ENCODE peak calls at places on chromosome 12, in nine cellular contexts. E is fibroblast of villous mesenchyme; H is psoas muscle; D is esophagus muscularis mucosa; M is CD8-positive, alpha-beta T cell; X is astrocyte of the spinal cord; L is foreskin fibroblast; O is heart right ventricle; Z is cardiac fibroblast. F is an unnamed sample.

GRCh38 chr12:126545411-126545810 is 1480.2 kb downstream of the AACS start:
- DNase-seq in E (no peak), H (no peak), D (no peak), M (no peak), X (peak), L (no peak), O (no peak), Z (no peak), F (no peak)

GRCh38 chr12:40970320-40970907 is 217.7 kb upstream of the PDZRN4 start:
- DNase-seq in E (no peak), H (no peak), D (no peak), M (no peak), X (no peak), L (no peak), O (no peak), Z (no peak), F (no peak)

GRCh38 chr12:132614861-132615578 is 3.6 kb upstream of the P2RX2 start:
- DNase-seq in E (peak), H (peak), D (peak), M (peak), X (peak), L (peak), O (peak), Z (peak), F (peak)

GRCh38 chr12:122835693-122836026 is 403 bp downstream of the HIP1R start:
- DNase-seq in E (peak), H (no peak), D (no peak), M (no peak), X (no peak), L (peak), O (no peak), Z (no peak), F (no peak)

GRCh38 chr12:123085046-123085445 is 65.8 kb downstream of the PITPNM2 start:
- DNase-seq in E (no peak), H (no peak), D (no peak), M (no peak), X (no peak), L (no peak), O (no peak), Z (no peak), F (no peak)

GRCh38 chr12:13428538-13429265 is 232.2 kb downstream of the EMP1 start:
- DNase-seq in E (peak), H (no peak), D (no peak), M (no peak), X (peak), L (no peak), O (no peak), Z (no peak), F (no peak)

GRCh38 chr12:93125126-93125525 is 196.0 kb upstream of the EEA1 start:
- DNase-seq in E (no peak), H (no peak), D (no peak), M (no peak), X (no peak), L (no peak), O (no peak), Z (peak), F (no peak)

GRCh38 chr12:8562310-8562709 is 21.6 kb upstream of the CLEC4E start:
- DNase-seq in E (no peak), H (no peak), D (no peak), M (no peak), X (no peak), L (no peak), O (no peak), Z (no peak), F (no peak)

GRCh38 chr12:99170026-99170425 is 477.5 kb upstream of the GARIN6 start:
- DNase-seq in E (no peak), H (no peak), D (no peak), M (no peak), X (no peak), L (no peak), O (no peak), Z (no peak), F (no peak)

GRCh38 chr12:117845271-117845904 is 123.4 kb downstream of the KSR2 start:
- DNase-seq in E (no peak), H (no peak), D (no peak), M (no peak), X (no peak), L (no peak), O (no peak), Z (no peak), F (no peak)

GRCh38 chr12:98645572-98646067 is 530 bp downstream of the APAF1 start:
- DNase-seq in E (peak), H (no peak), D (no peak), M (no peak), X (peak), L (peak), O (peak), Z (peak), F (no peak)

GRCh38 chr12:42916143-42916542 is 326.6 kb upstream of the PRICKLE1 start:
- DNase-seq in E (no peak), H (no peak), D (no peak), M (no peak), X (no peak), L (no peak), O (no peak), Z (no peak), F (no peak)

GRCh38 chr12:14948672-14949071 is 10.3 kb upstream of the ERP27 start:
- DNase-seq in E (peak), H (no peak), D (no peak), M (no peak), X (peak), L (peak), O (peak), Z (peak), F (peak)

GRCh38 chr12:39606712-39607423 is 12.7 kb downstream of the ABCD2 start:
- DNase-seq in E (no peak), H (no peak), D (no peak), M (no peak), X (no peak), L (no peak), O (no peak), Z (no peak), F (no peak)

GRCh38 chr12:111812881-111813741 is 28.9 kb upstream of the MAPKAPK5 start:
- DNase-seq in E (peak), H (peak), D (peak), M (peak), X (peak), L (peak), O (peak), Z (peak), F (peak)

GRCh38 chr12:44812062-44812461 is 64.1 kb downstream of the NELL2 start:
- DNase-seq in E (no peak), H (no peak), D (no peak), M (no peak), X (no peak), L (peak), O (no peak), Z (no peak), F (no peak)

GRCh38 chr12:95608252-95609033 is 57.2 kb upstream of the USP44 start:
- DNase-seq in E (peak), H (peak), D (peak), M (no peak), X (peak), L (peak), O (peak), Z (peak), F (no peak)

GRCh38 chr12:123952037-123952436 is 20.6 kb downstream of the CCDC92 start:
- DNase-seq in E (no peak), H (no peak), D (no peak), M (no peak), X (no peak), L (no peak), O (no peak), Z (peak), F (no peak)

GRCh38 chr12:80313184-80313583 is 130.9 kb upstream of the PTPRQ start:
- DNase-seq in E (no peak), H (no peak), D (no peak), M (no peak), X (no peak), L (peak), O (no peak), Z (peak), F (no peak)

GRCh38 chr12:56311003-56311402 is 4.8 kb downstream of the CNPY2 start:
- DNase-seq in E (no peak), H (no peak), D (no peak), M (no peak), X (no peak), L (no peak), O (no peak), Z (no peak), F (no peak)

GRCh38 chr12:49783917-49784676 is 42.7 kb downstream of the TMBIM6 start:
- DNase-seq in E (peak), H (peak), D (no peak), M (no peak), X (peak), L (peak), O (no peak), Z (peak), F (no peak)

GRCh38 chr12:38662851-38663250 is 242.5 kb downstream of the CPNE8 start:
- DNase-seq in E (peak), H (no peak), D (no peak), M (no peak), X (no peak), L (no peak), O (no peak), Z (peak), F (no peak)

GRCh38 chr12:26017484-26018211 is 59.2 kb downstream of the RASSF8 start:
- DNase-seq in E (peak), H (peak), D (no peak), M (no peak), X (no peak), L (peak), O (no peak), Z (peak), F (no peak)

GRCh38 chr12:27233814-27234213 is 10.3 kb upstream of the STK38L start:
- DNase-seq in E (no peak), H (no peak), D (no peak), M (no peak), X (no peak), L (no peak), O (no peak), Z (no peak), F (no peak)

GRCh38 chr12:75960086-75960910 is 71.3 kb downstream of the PHLDA1 start:
- DNase-seq in E (no peak), H (no peak), D (no peak), M (no peak), X (no peak), L (no peak), O (no peak), Z (no peak), F (no peak)

GRCh38 chr12:67811437-67812361 is 163.2 kb downstream of the DYRK2 start:
- DNase-seq in E (no peak), H (no peak), D (no peak), M (no peak), X (peak), L (peak), O (no peak), Z (peak), F (no peak)

GRCh38 chr12:103279444-103279843 is 216.3 kb downstream of the C12orf42 start:
- DNase-seq in E (no peak), H (no peak), D (no peak), M (no peak), X (no peak), L (no peak), O (no peak), Z (no peak), F (no peak)

GRCh38 chr12:41850046-41850445 is 294.6 kb downstream of the GXYLT1 start:
- DNase-seq in E (no peak), H (no peak), D (no peak), M (no peak), X (no peak), L (no peak), O (no peak), Z (no peak), F (no peak)

GRCh38 chr12:117060236-117060926 is 38.8 kb downstream of the TESC start:
- DNase-seq in E (no peak), H (no peak), D (no peak), M (no peak), X (no peak), L (no peak), O (no peak), Z (no peak), F (no peak)

GRCh38 chr12:71840226-71840847 is 778 bp downstream of the TBC1D15 start:
- DNase-seq in E (peak), H (no peak), D (no peak), M (no peak), X (peak), L (peak), O (peak), Z (peak), F (no peak)

GRCh38 chr12:91194500-91194899 is 11.9 kb upstream of the DCN start:
- DNase-seq in E (no peak), H (no peak), D (no peak), M (no peak), X (peak), L (peak), O (no peak), Z (peak), F (no peak)

GRCh38 chr12:130013771-130014484 is 110.1 kb upstream of the TMEM132D start:
- DNase-seq in E (peak), H (no peak), D (no peak), M (no peak), X (peak), L (peak), O (no peak), Z (peak), F (no peak)
- TF ChIP-seq CTCF in E (peak), H (peak), D (peak), M (no peak), X (peak), L (peak), O (no peak), Z (peak), F (no peak)

DNA sequence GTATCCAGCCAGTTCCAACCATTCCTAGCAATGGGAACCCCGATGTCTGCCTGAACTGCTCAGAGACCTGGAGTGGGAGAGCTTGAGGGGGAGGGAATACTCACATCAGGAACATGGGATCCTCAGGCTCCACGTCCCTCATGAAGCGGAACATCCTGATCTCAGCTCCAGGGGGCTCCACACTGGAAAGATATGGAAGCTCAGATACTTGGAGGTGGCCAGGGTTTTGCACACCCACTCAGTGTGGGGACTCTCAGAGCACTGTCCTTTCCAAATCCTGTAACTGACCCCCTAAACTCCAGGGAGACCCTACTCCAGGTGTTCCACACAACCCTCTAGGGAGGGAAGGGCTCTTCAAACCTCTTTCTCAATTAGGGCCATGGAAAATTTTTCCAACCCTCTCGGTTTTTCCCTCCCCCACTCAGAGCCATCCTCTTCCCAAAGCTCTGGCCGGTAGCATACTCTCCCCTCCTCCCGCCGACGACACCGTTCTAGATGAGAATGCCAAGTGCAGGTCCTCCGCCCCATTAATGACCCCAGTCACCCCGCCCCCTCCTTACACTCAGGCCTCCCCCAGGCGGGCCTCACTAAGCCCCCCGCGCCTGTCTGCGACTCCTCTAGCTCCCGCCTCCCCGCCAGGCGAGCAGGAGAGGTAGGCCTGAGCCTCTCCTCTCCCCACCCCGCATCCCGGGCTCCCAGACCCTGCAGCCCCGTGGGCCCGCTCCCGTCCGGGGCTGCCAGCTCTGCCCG is 585 bp downstream of the MLF2 start:
- DNase-seq in E (peak), H (no peak), D (no peak), M (no peak), X (peak), L (peak), O (peak), Z (peak), F (no peak)
- TF ChIP-seq CTCF in E (peak), H (peak), D (peak), M (no peak), X (peak), L (peak), O (no peak), Z (peak), F (no peak)

GRCh38 chr12:591167-591570 is 72.1 kb downstream of the NINJ2 start:
- DNase-seq in E (no peak), H (peak), D (no peak), M (no peak), X (no peak), L (no peak), O (peak), Z (no peak), F (no peak)
- TF ChIP-seq CTCF in E (no peak), H (peak), D (no peak), M (no peak), X (no peak), L (no peak), O (peak), Z (peak), F (no peak)

DNA sequence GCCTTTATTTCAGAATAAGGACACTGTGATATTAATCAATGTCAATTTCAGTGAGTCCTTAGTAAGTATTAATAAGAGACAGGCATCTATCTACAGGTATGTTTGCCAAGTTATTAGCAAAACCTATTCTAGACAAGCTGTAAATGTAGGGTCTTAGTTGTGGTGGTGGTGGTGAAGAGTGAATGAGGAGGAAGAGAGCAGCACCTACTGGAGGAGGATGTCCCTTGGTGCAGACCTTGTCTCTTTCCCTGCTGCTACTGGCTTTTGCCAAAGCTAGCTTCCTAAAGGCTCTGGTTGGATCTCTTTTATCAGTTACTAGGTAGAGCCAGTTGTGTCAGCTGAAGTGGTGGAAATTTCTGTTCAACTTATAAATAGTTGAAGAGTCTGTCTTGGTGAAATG is 304.8 kb upstream of the ATP2B1 start:
- DNase-seq in E (peak), H (no peak), D (no peak), M (no peak), X (no peak), L (peak), O (no peak), Z (no peak), F (no peak)
- TF ChIP-seq CTCF in E (peak), H (no peak), D (no peak), M (peak), X (peak), L (peak), O (no peak), Z (peak), F (peak)

GRCh38 chr12:11645391-11645790 is 4.1 kb upstream of the ETV6 start:
- DNase-seq in E (no peak), H (no peak), D (no peak), M (no peak), X (no peak), L (no peak), O (no peak), Z (no peak), F (no peak)
- TF ChIP-seq CTCF in E (no peak), H (no peak), D (no peak), M (no peak), X (no peak), L (no peak), O (no peak), Z (no peak), F (no peak)

DNA sequence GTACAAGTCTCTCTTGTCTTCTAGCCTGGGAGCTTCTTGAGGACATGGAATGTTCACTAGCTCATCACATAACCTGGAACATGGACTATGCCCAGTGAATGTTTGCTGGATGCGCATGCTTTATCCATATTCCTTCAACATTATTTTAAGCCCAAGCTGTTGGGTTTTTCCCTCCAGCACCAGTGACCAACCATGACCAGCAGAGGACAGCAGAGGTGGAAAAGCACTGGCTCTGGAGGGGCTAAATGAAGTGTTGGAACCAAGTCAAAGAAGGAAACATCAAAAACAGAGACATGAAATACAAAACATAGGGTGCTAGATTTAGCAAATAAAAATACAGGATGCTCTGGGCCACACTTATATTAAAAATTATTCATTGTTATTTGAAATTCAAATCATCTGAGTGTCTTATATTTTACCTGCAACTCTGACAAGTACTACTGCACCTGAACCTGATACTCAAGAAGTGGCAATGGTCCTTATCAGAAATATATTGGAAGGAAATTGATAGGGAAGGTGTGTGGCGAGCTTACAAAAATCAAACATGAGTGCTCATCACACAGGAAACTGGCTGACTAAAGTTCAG is 23.1 kb upstream of the HELB start:
- DNase-seq in E (peak), H (no peak), D (no peak), M (peak), X (peak), L (peak), O (no peak), Z (peak), F (peak)
- TF ChIP-seq CTCF in E (peak), H (peak), D (peak), M (peak), X (peak), L (peak), O (no peak), Z (peak), F (peak)

GRCh38 chr12:52171950-52172512 is 19.8 kb downstream of the KRT80 start:
- DNase-seq in E (no peak), H (peak), D (no peak), M (no peak), X (no peak), L (peak), O (no peak), Z (no peak), F (no peak)
- TF ChIP-seq CTCF in E (peak), H (peak), D (no peak), M (no peak), X (peak), L (peak), O (no peak), Z (peak), F (no peak)

F was measured in CD4-positive, alpha-beta T cell.